ENCODE peak calls at places on chromosomes 16 and 17, in eight cellular contexts. B is upper lobe of left lung, O is GM23338, C is RWPE2, I is heart right ventricle, P is tibial artery, Z is fibroblast of the aortic adventitia, A is H7. G is an unnamed sample.

GRCh38 chr16:9847146-9847545 is 335.1 kb downstream of the GRIN2A start:
- DNase-seq in B (no peak), O (no peak), C (no peak), I (no peak), P (no peak), Z (no peak), A (no peak), G (no peak)

GRCh38 chr17:52027620-52028019 is 130.9 kb downstream of the CA10 start:
- DNase-seq in B (no peak), O (no peak), C (no peak), I (no peak), P (no peak), Z (no peak), A (no peak), G (peak)

GRCh38 chr16:79288046-79288445 is 312.5 kb downstream of the MAF start:
- DNase-seq in B (no peak), O (no peak), C (no peak), I (no peak), P (no peak), Z (no peak), A (no peak), G (no peak)

GRCh38 chr16:68985855-68986254 is 119.6 kb upstream of the HAS3 start:
- DNase-seq in B (no peak), O (no peak), C (peak), I (no peak), P (no peak), Z (peak), A (no peak), G (no peak)

GRCh38 chr17:75573994-75574393 is 13.6 kb upstream of the MYO15B start:
- DNase-seq in B (peak), O (no peak), C (peak), I (no peak), P (no peak), Z (no peak), A (no peak), G (no peak)

GRCh38 chr17:48795444-48796162 is 21.4 kb downstream of the TTLL6 start:
- DNase-seq in B (no peak), O (no peak), C (no peak), I (no peak), P (no peak), Z (peak), A (no peak), G (no peak)

GRCh38 chr16:80144191-80144590 is 396.6 kb upstream of the DYNLRB2 start:
- DNase-seq in B (no peak), O (no peak), C (no peak), I (no peak), P (no peak), Z (no peak), A (no peak), G (no peak)

GRCh38 chr17:72756256-72756655 is 336.2 kb downstream of the SLC39A11 start:
- DNase-seq in B (no peak), O (no peak), C (no peak), I (no peak), P (no peak), Z (no peak), A (no peak), G (no peak)

GRCh38 chr17:58632324-58633314 is 59.2 kb downstream of the TEX14 start:
- DNase-seq in B (no peak), O (peak), C (no peak), I (no peak), P (no peak), Z (no peak), A (no peak), G (no peak)

GRCh38 chr16:28303132-28303531 is 10.8 kb downstream of the SBK1 start:
- DNase-seq in B (no peak), O (no peak), C (no peak), I (no peak), P (no peak), Z (no peak), A (no peak), G (no peak)

GRCh38 chr17:1882836-1883235 is 53.0 kb downstream of the RPA1 start:
- DNase-seq in B (no peak), O (peak), C (no peak), I (no peak), P (no peak), Z (peak), A (peak), G (no peak)

GRCh38 chr17:8720596-8720995 is 24.0 kb downstream of the CCDC42 start:
- DNase-seq in B (no peak), O (no peak), C (peak), I (no peak), P (no peak), Z (no peak), A (no peak), G (no peak)

GRCh38 chr16:69048328-69049120 is 56.9 kb upstream of the HAS3 start:
- DNase-seq in B (no peak), O (no peak), C (no peak), I (no peak), P (no peak), Z (no peak), A (no peak), G (peak)

GRCh38 chr17:76071497-76072148 is 694 bp downstream of the SRP68 start:
- DNase-seq in B (no peak), O (no peak), C (no peak), I (no peak), P (no peak), Z (no peak), A (no peak), G (no peak)

GRCh38 chr17:27562777-27563455 is 68.1 kb upstream of the LGALS9 start:
- DNase-seq in B (no peak), O (no peak), C (no peak), I (no peak), P (no peak), Z (no peak), A (no peak), G (no peak)

GRCh38 chr16:534089-534635 is 6.7 kb downstream of the CAPN15 start:
- DNase-seq in B (peak), O (no peak), C (no peak), I (no peak), P (no peak), Z (no peak), A (peak), G (no peak)

GRCh38 chr17:50169121-50169764 is 3.4 kb downstream of the SGCA start:
- DNase-seq in B (no peak), O (peak), C (no peak), I (peak), P (no peak), Z (peak), A (peak), G (no peak)

GRCh38 chr17:4533522-4534502 is 21.4 kb downstream of the MYBBP1A start:
- DNase-seq in B (peak), O (no peak), C (no peak), I (peak), P (no peak), Z (no peak), A (peak), G (peak)

GRCh38 chr17:81927653-81928496 is at the start of gene MAFG:
- DNase-seq in B (peak), O (peak), C (no peak), I (peak), P (peak), Z (peak), A (peak), G (peak)

GRCh38 chr17:64455993-64456885 is 7.3 kb downstream of the MILR1 start:
- DNase-seq in B (no peak), O (no peak), C (no peak), I (no peak), P (no peak), Z (no peak), A (no peak), G (no peak)
- H3K4me3 ChIP-seq in B (no peak), O (no peak), C (no peak), I (no peak), P (no peak), Z (no peak), A (no peak), G (no peak)

GRCh38 chr17:44170499-44171201 is at the start of gene ASB16:
- DNase-seq in B (no peak), O (peak), C (no peak), I (peak), P (no peak), Z (peak), A (peak), G (peak)
- H3K4me3 ChIP-seq in B (peak), O (peak), C (no peak), I (peak), P (peak), Z (no peak), A (no peak), G (peak)

DNA sequence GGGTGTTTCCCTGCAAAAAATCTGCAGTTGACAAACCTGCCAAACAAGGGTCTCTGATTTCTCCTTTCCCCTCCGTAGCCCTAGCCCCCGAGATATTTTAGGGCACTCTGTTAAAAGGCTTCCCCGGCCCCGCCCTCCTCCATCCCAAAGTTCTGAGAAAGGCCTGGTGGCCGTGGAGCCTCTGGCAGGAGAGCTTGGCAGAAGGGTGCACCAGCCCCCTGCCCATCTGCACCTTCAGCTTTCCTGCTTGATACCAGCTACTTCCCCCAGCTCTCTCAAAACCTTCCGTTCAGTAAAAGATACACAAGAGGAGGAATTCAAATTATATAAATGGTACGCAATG is 711 bp upstream of the CANT1 start:
- DNase-seq in B (no peak), O (no peak), C (no peak), I (peak), P (no peak), Z (no peak), A (no peak), G (no peak)
- H3K4me3 ChIP-seq in B (peak), O (peak), C (no peak), I (peak), P (peak), Z (peak), A (peak), G (peak)

DNA sequence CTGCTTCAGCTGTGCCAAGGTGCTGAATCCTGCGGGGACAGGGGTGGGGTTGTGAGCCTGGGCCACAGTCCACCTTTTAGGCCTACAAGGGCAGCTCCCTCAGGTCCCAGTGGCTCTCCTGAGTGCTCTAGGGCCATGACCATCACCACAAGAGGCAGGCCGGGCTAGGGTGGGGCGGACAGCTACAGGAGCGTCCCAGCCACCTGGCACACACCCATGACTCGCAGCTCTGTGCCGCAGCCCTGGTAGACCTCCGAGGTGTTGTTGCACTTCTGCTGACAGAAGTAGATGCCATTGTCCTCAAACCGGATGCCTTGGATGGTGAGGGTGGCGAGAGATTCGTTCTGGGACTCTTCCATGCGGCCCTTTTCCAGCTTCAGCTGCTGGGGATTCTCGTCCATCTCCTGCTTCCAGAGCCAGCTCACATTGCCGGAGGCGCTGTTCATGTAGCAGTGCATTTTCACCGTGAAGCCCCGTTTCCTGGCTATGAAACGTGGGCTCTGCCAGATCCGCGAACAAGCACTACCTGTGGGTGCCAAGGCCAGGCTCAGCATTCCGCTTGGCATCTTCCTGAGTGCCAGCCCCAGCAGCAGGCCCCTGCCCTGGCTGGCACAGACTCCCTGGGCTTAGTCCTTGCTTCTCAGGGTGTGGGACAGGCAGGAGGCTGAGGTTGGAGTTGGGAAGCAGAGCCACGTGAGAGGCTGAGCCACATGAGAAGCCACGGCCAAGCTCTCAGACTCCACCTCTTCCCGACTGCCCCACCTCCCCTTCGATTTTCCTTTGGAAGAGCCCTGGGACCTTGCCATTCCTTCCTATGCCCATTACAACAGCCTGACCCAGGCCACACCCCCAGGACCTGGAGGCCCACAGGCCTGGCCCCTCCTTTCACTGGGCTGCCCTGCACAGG is 2.0 kb downstream of the CD79B start:
- DNase-seq in B (no peak), O (peak), C (no peak), I (no peak), P (peak), Z (peak), A (peak), G (peak)
- H3K4me3 ChIP-seq in B (no peak), O (no peak), C (no peak), I (no peak), P (no peak), Z (no peak), A (no peak), G (no peak)

GRCh38 chr16:19169081-19169639 is 1.1 kb downstream of the SYT17 start:
- DNase-seq in B (peak), O (peak), C (no peak), I (peak), P (no peak), Z (no peak), A (peak), G (no peak)

GRCh38 chr16:19170043-19170655 is 2.1 kb downstream of the SYT17 start:
- DNase-seq in B (no peak), O (no peak), C (no peak), I (no peak), P (no peak), Z (no peak), A (no peak), G (no peak)

GRCh38 chr16:19168173-19169080 is at the start of gene SYT17:
- DNase-seq in B (peak), O (peak), C (no peak), I (peak), P (no peak), Z (no peak), A (peak), G (no peak)

GRCh38 chr16:19166500-19166899 is 1.5 kb upstream of the SYT17 start:
- DNase-seq in B (no peak), O (no peak), C (no peak), I (no peak), P (no peak), Z (no peak), A (no peak), G (no peak)

DNA sequence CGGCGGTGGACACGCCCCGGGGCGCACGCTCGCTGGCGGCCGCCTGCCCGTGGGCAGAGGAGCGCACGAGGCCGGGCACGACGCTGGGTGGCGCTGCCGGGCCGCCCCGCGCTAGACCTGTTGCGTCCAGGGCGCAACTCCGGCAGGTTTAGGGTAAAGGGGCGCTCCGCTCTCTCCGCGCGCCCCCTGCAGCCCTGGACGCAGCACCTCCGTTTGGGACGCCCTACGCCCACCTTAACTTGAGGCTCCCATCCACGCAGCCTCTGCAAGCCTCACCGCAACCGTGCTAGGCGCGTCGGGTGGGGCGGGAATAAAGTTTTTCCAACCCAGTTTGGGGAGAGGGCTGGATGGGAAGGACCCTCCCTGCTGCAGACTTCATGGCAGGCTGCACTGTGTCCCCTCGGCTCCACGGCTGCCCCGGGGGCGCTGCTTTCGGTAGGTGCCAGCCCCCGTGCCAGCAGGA is 299 bp upstream of the SYT17 start:
- DNase-seq in B (peak), O (peak), C (peak), I (peak), P (peak), Z (peak), A (peak), G (no peak)
- H3K4me3 ChIP-seq in B (peak), O (peak), C (peak), I (peak), P (peak), Z (no peak), A (peak), G (peak)

G was measured in retinal pigment epithelial cell.